ENCODE peak calls at places on chromosomes 1 and 21, in five cellular contexts. One of them, this sample, is unnamed.

GRCh38 chr1:193242000-193242399 is 55.6 kb upstream of the B3GALT2 start:
- DNase-seq in GM23338: no peak
- DNase-seq in CD4-positive, alpha-beta memory T cell: no peak
- DNase-seq in mammary epithelial cell: no peak
- DNase-seq in A549: no peak
- DNase-seq in this sample: no peak

GRCh38 chr1:157403608-157404007 is 148.7 kb downstream of the FCRL5 start:
- DNase-seq in A549: no peak
- DNase-seq in mammary epithelial cell: no peak
- DNase-seq in CD4-positive, alpha-beta memory T cell: no peak
- DNase-seq in GM23338: no peak
- DNase-seq in this sample: no peak

GRCh38 chr1:168081373-168082007 is 55.2 kb downstream of the GPR161 start:
- DNase-seq in A549: no peak
- DNase-seq in mammary epithelial cell: peak; percentile 77
- DNase-seq in GM23338: no peak
- DNase-seq in CD4-positive, alpha-beta memory T cell: no peak
- DNase-seq in this sample: no peak

GRCh38 chr1:83508485-83509151 is 490.3 kb downstream of the TTLL7 start:
- DNase-seq in GM23338: peak; percentile 1
- DNase-seq in A549: no peak
- DNase-seq in mammary epithelial cell: no peak
- DNase-seq in CD4-positive, alpha-beta memory T cell: peak; percentile 79
- DNase-seq in this sample: no peak

GRCh38 chr1:231093158-231093922 is 53.3 kb upstream of the FAM89A start:
- DNase-seq in GM23338: no peak
- DNase-seq in CD4-positive, alpha-beta memory T cell: no peak
- DNase-seq in mammary epithelial cell: no peak
- DNase-seq in A549: no peak
- DNase-seq in this sample: peak; percentile 39

GRCh38 chr21:38645282-38645681 is 147.0 kb upstream of the ERG start:
- DNase-seq in A549: no peak
- DNase-seq in CD4-positive, alpha-beta memory T cell: no peak
- DNase-seq in GM23338: no peak
- DNase-seq in mammary epithelial cell: peak; percentile 96
- DNase-seq in this sample: no peak

GRCh38 chr1:21246905-21247642 is 43.2 kb downstream of the ECE1 start:
- DNase-seq in CD4-positive, alpha-beta memory T cell: no peak
- DNase-seq in GM23338: no peak
- DNase-seq in A549: no peak
- DNase-seq in mammary epithelial cell: no peak
- DNase-seq in this sample: no peak

GRCh38 chr1:116289219-116289618 is 83.8 kb upstream of the ATP1A1 start:
- DNase-seq in CD4-positive, alpha-beta memory T cell: no peak
- DNase-seq in A549: no peak
- DNase-seq in mammary epithelial cell: peak; percentile 56
- DNase-seq in GM23338: no peak
- DNase-seq in this sample: no peak

GRCh38 chr1:175267716-175268416 is 75.3 kb upstream of the KIAA0040 start:
- DNase-seq in CD4-positive, alpha-beta memory T cell: no peak
- DNase-seq in mammary epithelial cell: peak; percentile 17
- DNase-seq in GM23338: peak; percentile 19
- DNase-seq in A549: no peak
- DNase-seq in this sample: peak; percentile 33

GRCh38 chr1:81689531-81689941 is 111.2 kb upstream of the ADGRL2 start:
- DNase-seq in CD4-positive, alpha-beta memory T cell: no peak
- DNase-seq in mammary epithelial cell: peak; percentile 35
- DNase-seq in GM23338: peak; percentile 14
- DNase-seq in A549: no peak
- DNase-seq in this sample: no peak

GRCh38 chr1:2204384-2205190 is 10.0 kb upstream of the FAAP20 start:
- DNase-seq in A549: no peak
- DNase-seq in mammary epithelial cell: no peak
- DNase-seq in GM23338: peak; percentile 92
- DNase-seq in CD4-positive, alpha-beta memory T cell: no peak
- DNase-seq in this sample: peak; percentile 66

GRCh38 chr1:26153966-26154572 is 4.8 kb upstream of the FAM110D start:
- DNase-seq in CD4-positive, alpha-beta memory T cell: no peak
- DNase-seq in GM23338: no peak
- DNase-seq in A549: no peak
- DNase-seq in mammary epithelial cell: no peak
- DNase-seq in this sample: no peak

DNA sequence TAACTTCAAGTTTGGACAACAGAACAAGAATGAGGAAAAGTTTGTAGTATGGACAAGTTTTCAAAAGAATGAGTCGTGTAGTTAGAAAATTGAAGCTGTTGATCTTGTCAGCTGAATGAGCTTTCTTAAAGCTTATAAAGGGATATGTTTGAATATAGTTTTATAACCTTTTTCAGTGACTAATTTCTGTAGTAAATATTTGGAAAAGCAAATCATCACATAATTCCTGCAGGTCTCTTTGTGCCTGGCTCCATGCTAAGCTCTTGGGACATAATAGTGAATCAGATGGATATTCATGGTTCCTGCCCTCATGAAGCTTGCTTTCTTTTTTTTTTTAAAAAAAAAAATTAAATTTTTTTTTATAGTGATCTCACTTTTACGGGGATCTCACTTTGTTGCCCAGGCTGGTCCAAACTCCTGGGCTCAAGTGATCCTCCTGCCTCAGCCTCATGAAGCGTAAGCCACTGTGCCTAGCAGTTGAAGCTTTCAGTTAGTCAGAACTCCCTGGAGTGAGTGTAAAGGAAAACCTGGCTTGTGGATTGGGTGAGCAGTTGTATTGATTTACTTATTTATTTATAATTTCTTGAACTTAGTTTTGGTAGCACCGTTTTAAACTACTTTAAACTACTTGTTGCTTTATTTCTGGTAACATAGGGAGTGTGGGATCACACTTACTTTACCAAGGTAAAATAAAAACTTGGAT is 15.5 kb downstream of the DYRK1A start:
- DNase-seq in GM23338: no peak
- DNase-seq in CD4-positive, alpha-beta memory T cell: no peak
- DNase-seq in A549: no peak
- DNase-seq in mammary epithelial cell: no peak
- DNase-seq in this sample: no peak
- H3K4me1 ChIP-seq in GM23338: peaks cover 50% of the 10 kb centered on the region
- H3K4me1 ChIP-seq in CD4-positive, alpha-beta memory T cell: peaks cover 96% of the 10 kb centered on the region
- H3K4me1 ChIP-seq in A549: peaks cover 45% of the 10 kb centered on the region
- H3K4me1 ChIP-seq in mammary epithelial cell: peaks cover 11% of the 10 kb centered on the region
- H3K4me1 ChIP-seq in this sample: peaks cover 9% of the 10 kb centered on the region

DNA sequence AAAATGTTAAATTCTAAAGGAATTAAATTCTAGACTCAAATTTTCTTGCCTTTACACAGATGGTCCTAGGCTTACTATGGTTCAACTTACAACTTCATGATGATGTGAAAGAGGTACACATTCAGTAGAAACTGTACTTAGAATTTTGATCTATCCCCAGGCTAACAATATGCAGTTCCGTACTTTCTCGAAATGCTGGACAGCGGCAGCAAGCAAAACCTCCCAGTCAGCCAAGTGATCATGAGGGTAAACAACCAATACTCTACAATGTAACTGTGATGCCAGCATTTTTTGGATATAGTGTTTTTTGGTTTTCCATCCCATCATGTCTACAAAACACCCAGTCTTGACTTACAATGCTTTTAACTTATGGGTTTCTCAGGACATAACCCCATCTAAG is 25.7 kb downstream of the VAV3 start:
- DNase-seq in CD4-positive, alpha-beta memory T cell: no peak
- DNase-seq in mammary epithelial cell: no peak
- DNase-seq in GM23338: no peak
- DNase-seq in A549: no peak
- DNase-seq in this sample: no peak
- H3K4me1 ChIP-seq in CD4-positive, alpha-beta memory T cell: peaks cover 27% of the 10 kb centered on the region
- H3K4me1 ChIP-seq in mammary epithelial cell: peaks cover 17% of the 10 kb centered on the region
- H3K4me1 ChIP-seq in GM23338: peaks cover 23% of the 10 kb centered on the region
- H3K4me1 ChIP-seq in A549: no peaks in the 10 kb centered on the region
- H3K4me1 ChIP-seq in this sample: no peaks in the 10 kb centered on the region

DNA sequence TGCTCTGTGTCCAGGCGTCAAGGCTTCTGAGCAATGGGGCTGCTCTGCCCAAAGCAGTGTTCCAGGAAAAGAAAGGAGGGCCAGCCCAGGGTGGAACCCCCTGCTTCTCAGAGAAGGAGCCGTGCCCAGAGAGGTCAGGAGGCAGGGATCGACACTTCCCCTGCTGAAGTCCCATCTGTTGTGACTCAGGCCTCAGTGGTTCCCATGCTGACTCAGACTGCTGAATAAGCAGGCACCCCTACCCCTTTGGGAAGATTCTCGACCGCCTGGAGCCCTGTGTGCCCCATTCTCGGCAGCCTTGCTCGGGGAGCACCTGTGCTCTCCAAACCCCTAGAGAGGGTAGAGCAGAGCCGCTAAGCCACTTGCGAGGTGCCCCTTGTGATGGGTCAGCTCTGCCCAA is 23.9 kb downstream of the PKP1 start:
- DNase-seq in CD4-positive, alpha-beta memory T cell: no peak
- DNase-seq in GM23338: no peak
- DNase-seq in mammary epithelial cell: peak; percentile 77
- DNase-seq in A549: no peak
- DNase-seq in this sample: no peak
- H3K4me1 ChIP-seq in CD4-positive, alpha-beta memory T cell: no peaks in the 10 kb centered on the region
- H3K4me1 ChIP-seq in GM23338: no peaks in the 10 kb centered on the region
- H3K4me1 ChIP-seq in mammary epithelial cell: peaks cover 66% of the 10 kb centered on the region
- H3K4me1 ChIP-seq in A549: peaks cover 54% of the 10 kb centered on the region
- H3K4me1 ChIP-seq in this sample: peaks cover 30% of the 10 kb centered on the region

GRCh38 chr1:155946633-155947219 is 5.3 kb downstream of the RXFP4 start:
- DNase-seq in GM23338: no peak
- DNase-seq in A549: no peak
- DNase-seq in CD4-positive, alpha-beta memory T cell: no peak
- DNase-seq in mammary epithelial cell: no peak
- DNase-seq in this sample: no peak

GRCh38 chr1:155941845-155942507 is 538 bp downstream of the RXFP4 start:
- DNase-seq in GM23338: no peak
- DNase-seq in A549: no peak
- DNase-seq in CD4-positive, alpha-beta memory T cell: no peak
- DNase-seq in mammary epithelial cell: no peak
- DNase-seq in this sample: no peak

GRCh38 chr1:155947292-155947691 is 5.9 kb downstream of the RXFP4 start:
- DNase-seq in CD4-positive, alpha-beta memory T cell: no peak
- DNase-seq in A549: no peak
- DNase-seq in GM23338: no peak
- DNase-seq in mammary epithelial cell: no peak
- DNase-seq in this sample: no peak

GRCh38 chr1:155942578-155943141 is 1.2 kb downstream of the RXFP4 start:
- DNase-seq in GM23338: no peak
- DNase-seq in mammary epithelial cell: no peak
- DNase-seq in CD4-positive, alpha-beta memory T cell: no peak
- DNase-seq in A549: no peak
- DNase-seq in this sample: no peak

DNA sequence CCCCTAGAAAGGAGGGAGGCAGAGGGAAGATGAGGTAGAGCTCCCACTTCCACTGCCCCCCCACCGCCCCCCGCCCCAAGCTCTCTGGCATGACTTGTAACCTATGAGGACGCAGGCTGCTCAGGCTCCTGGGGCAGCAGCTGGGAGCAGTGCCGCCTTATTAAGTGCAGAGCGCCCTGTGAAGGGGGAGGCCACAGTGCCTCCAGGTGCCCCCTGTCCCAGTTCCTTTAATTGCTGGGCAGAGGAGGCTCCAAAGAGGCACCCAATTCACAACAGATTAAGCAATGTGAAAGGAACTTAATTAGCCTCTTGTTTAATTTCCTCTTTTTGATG is 2.9 kb downstream of the RXFP4 start:
- DNase-seq in CD4-positive, alpha-beta memory T cell: no peak
- DNase-seq in A549: no peak
- DNase-seq in GM23338: no peak
- DNase-seq in mammary epithelial cell: no peak
- DNase-seq in this sample: no peak
- H3K4me1 ChIP-seq in CD4-positive, alpha-beta memory T cell: peaks cover 56% of the 10 kb centered on the region
- H3K4me1 ChIP-seq in A549: peaks cover 74% of the 10 kb centered on the region
- H3K4me1 ChIP-seq in GM23338: peaks cover 20% of the 10 kb centered on the region
- H3K4me1 ChIP-seq in mammary epithelial cell: peaks cover 40% of the 10 kb centered on the region
- H3K4me1 ChIP-seq in this sample: peaks cover 18% of the 10 kb centered on the region

GRCh38 chr1:155016231-155016831 is 13.7 kb downstream of the ZBTB7B start:
- DNase-seq in CD4-positive, alpha-beta memory T cell: no peak
- DNase-seq in A549: no peak
- DNase-seq in GM23338: no peak
- DNase-seq in mammary epithelial cell: no peak
- DNase-seq in this sample: no peak
- H3K4me1 ChIP-seq in CD4-positive, alpha-beta memory T cell: peaks cover 73% of the 10 kb centered on the region
- H3K4me1 ChIP-seq in A549: peaks cover 74% of the 10 kb centered on the region
- H3K4me1 ChIP-seq in GM23338: peaks cover 32% of the 10 kb centered on the region
- H3K4me1 ChIP-seq in mammary epithelial cell: peaks cover 28% of the 10 kb centered on the region
- H3K4me1 ChIP-seq in this sample: peaks cover 17% of the 10 kb centered on the region

DNA sequence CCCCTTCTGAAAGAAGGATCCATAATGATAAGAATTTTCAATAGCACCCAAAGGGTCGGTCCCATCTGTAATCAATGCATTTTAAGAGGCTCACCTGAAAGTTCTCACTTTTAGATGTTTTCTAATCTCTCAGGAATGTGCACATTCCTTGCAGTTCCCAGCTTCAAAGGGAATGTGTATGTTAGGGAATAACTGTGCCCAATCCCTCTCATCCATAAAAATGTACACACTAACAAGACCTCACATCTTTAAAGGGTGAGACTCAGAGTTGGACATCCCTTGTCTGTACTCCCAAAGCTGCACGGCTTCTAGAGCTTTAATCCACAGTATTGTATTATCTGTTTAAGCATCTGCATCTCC is 9.4 kb upstream of the CCN1 start:
- DNase-seq in CD4-positive, alpha-beta memory T cell: no peak
- DNase-seq in GM23338: no peak
- DNase-seq in A549: no peak
- DNase-seq in mammary epithelial cell: no peak
- DNase-seq in this sample: peak; percentile 34
- H3K4me1 ChIP-seq in CD4-positive, alpha-beta memory T cell: no peaks in the 10 kb centered on the region
- H3K4me1 ChIP-seq in GM23338: no peaks in the 10 kb centered on the region
- H3K4me1 ChIP-seq in A549: peaks cover 46% of the 10 kb centered on the region
- H3K4me1 ChIP-seq in mammary epithelial cell: peaks cover 64% of the 10 kb centered on the region
- H3K4me1 ChIP-seq in this sample: peaks cover 67% of the 10 kb centered on the region

GRCh38 chr1:29354511-29355098 is 118.3 kb downstream of the PTPRU start:
- DNase-seq in A549: no peak
- DNase-seq in GM23338: no peak
- DNase-seq in mammary epithelial cell: peak; percentile 20
- DNase-seq in CD4-positive, alpha-beta memory T cell: no peak
- DNase-seq in this sample: no peak
- H3K4me1 ChIP-seq in A549: no peaks in the 10 kb centered on the region
- H3K4me1 ChIP-seq in GM23338: no peaks in the 10 kb centered on the region
- H3K4me1 ChIP-seq in mammary epithelial cell: peaks cover 20% of the 10 kb centered on the region
- H3K4me1 ChIP-seq in CD4-positive, alpha-beta memory T cell: no peaks in the 10 kb centered on the region
- H3K4me1 ChIP-seq in this sample: no peaks in the 10 kb centered on the region

GRCh38 chr1:209527372-209527771 is 56.1 kb upstream of the CAMK1G start:
- DNase-seq in A549: no peak
- DNase-seq in GM23338: no peak
- DNase-seq in mammary epithelial cell: peak; percentile 77
- DNase-seq in CD4-positive, alpha-beta memory T cell: no peak
- DNase-seq in this sample: no peak
- H3K4me1 ChIP-seq in A549: peaks cover 18% of the 10 kb centered on the region
- H3K4me1 ChIP-seq in GM23338: no peaks in the 10 kb centered on the region
- H3K4me1 ChIP-seq in mammary epithelial cell: peaks cover 38% of the 10 kb centered on the region
- H3K4me1 ChIP-seq in CD4-positive, alpha-beta memory T cell: no peaks in the 10 kb centered on the region
- H3K4me1 ChIP-seq in this sample: peaks cover 24% of the 10 kb centered on the region

GRCh38 chr1:245956225-245956624 is 550.9 kb downstream of the SMYD3 start:
- DNase-seq in CD4-positive, alpha-beta memory T cell: peak; percentile 58
- DNase-seq in A549: no peak
- DNase-seq in GM23338: no peak
- DNase-seq in mammary epithelial cell: no peak
- DNase-seq in this sample: no peak
- H3K4me1 ChIP-seq in CD4-positive, alpha-beta memory T cell: peaks cover 49% of the 10 kb centered on the region
- H3K4me1 ChIP-seq in A549: peaks cover 4% of the 10 kb centered on the region
- H3K4me1 ChIP-seq in GM23338: peaks cover 3% of the 10 kb centered on the region
- H3K4me1 ChIP-seq in mammary epithelial cell: no peaks in the 10 kb centered on the region
- H3K4me1 ChIP-seq in this sample: no peaks in the 10 kb centered on the region